ENCODE peak calls at places on chromosomes 4 and X, in five cellular contexts. One of them, this sample, is unnamed.

GRCh38 chrX:152637649-152638442 is at the start of gene GABRQ:
- DNase-seq in mesothelial cell of epicardium: peak
- DNase-seq in transverse colon: peak
- DNase-seq in coronary artery: no peak
- DNase-seq in fibroblast of pulmonary artery: peak
- DNase-seq in this sample: no peak

GRCh38 chr4:123116412-123116811 is 194.0 kb upstream of the NUDT6 start:
- DNase-seq in mesothelial cell of epicardium: no peak
- DNase-seq in transverse colon: no peak
- DNase-seq in coronary artery: no peak
- DNase-seq in fibroblast of pulmonary artery: peak
- DNase-seq in this sample: no peak

GRCh38 chrX:48521353-48522243 is at the start of gene EBP:
- DNase-seq in mesothelial cell of epicardium: peak
- DNase-seq in transverse colon: peak
- DNase-seq in coronary artery: peak
- DNase-seq in fibroblast of pulmonary artery: peak
- DNase-seq in this sample: peak

GRCh38 chr4:73836373-73837269 is at the start of gene CXCL6:
- DNase-seq in mesothelial cell of epicardium: no peak
- DNase-seq in transverse colon: peak
- DNase-seq in coronary artery: no peak
- DNase-seq in fibroblast of pulmonary artery: peak
- DNase-seq in this sample: no peak

GRCh38 chr4:126395661-126396060 is 1080.9 kb downstream of the FAT4 start:
- DNase-seq in mesothelial cell of epicardium: no peak
- DNase-seq in transverse colon: no peak
- DNase-seq in coronary artery: no peak
- DNase-seq in fibroblast of pulmonary artery: peak
- DNase-seq in this sample: no peak

GRCh38 chrX:128676651-128677050 is 624.4 kb upstream of the ACTRT1 start:
- DNase-seq in mesothelial cell of epicardium: no peak
- DNase-seq in transverse colon: no peak
- DNase-seq in coronary artery: no peak
- DNase-seq in fibroblast of pulmonary artery: no peak
- DNase-seq in this sample: no peak

GRCh38 chrX:97266406-97267121 is 382.9 kb downstream of the RPA4 start:
- DNase-seq in mesothelial cell of epicardium: no peak
- DNase-seq in transverse colon: no peak
- DNase-seq in coronary artery: no peak
- DNase-seq in fibroblast of pulmonary artery: no peak
- DNase-seq in this sample: no peak

GRCh38 chr4:6647169-6647568 is 6.7 kb downstream of the MRFAP1 start:
- DNase-seq in mesothelial cell of epicardium: no peak
- DNase-seq in transverse colon: no peak
- DNase-seq in coronary artery: no peak
- DNase-seq in fibroblast of pulmonary artery: no peak
- DNase-seq in this sample: no peak

GRCh38 chr4:40736910-40737309 is 12.8 kb upstream of the NSUN7 start:
- DNase-seq in mesothelial cell of epicardium: no peak
- DNase-seq in transverse colon: no peak
- DNase-seq in coronary artery: no peak
- DNase-seq in fibroblast of pulmonary artery: peak
- DNase-seq in this sample: no peak

GRCh38 chr4:56077676-56078075 is 128.9 kb downstream of the CEP135 start:
- DNase-seq in mesothelial cell of epicardium: no peak
- DNase-seq in transverse colon: no peak
- DNase-seq in coronary artery: no peak
- DNase-seq in fibroblast of pulmonary artery: peak
- DNase-seq in this sample: no peak

GRCh38 chr4:112778520-112778919 is 141.6 kb downstream of the LARP7 start:
- DNase-seq in mesothelial cell of epicardium: no peak
- DNase-seq in transverse colon: no peak
- DNase-seq in coronary artery: no peak
- DNase-seq in fibroblast of pulmonary artery: no peak
- DNase-seq in this sample: no peak

GRCh38 chrX:150984164-150984824 is 1.2 kb downstream of the HMGB3 start:
- DNase-seq in mesothelial cell of epicardium: no peak
- DNase-seq in transverse colon: no peak
- DNase-seq in coronary artery: no peak
- DNase-seq in fibroblast of pulmonary artery: no peak
- DNase-seq in this sample: no peak

GRCh38 chr4:186169942-186170802 is 21.2 kb upstream of the CYP4V2 start:
- DNase-seq in mesothelial cell of epicardium: no peak
- DNase-seq in transverse colon: no peak
- DNase-seq in coronary artery: no peak
- DNase-seq in fibroblast of pulmonary artery: no peak
- DNase-seq in this sample: no peak

GRCh38 chr4:103361926-103362325 is 163.8 kb upstream of the CENPE start:
- DNase-seq in mesothelial cell of epicardium: no peak
- DNase-seq in transverse colon: no peak
- DNase-seq in coronary artery: no peak
- DNase-seq in fibroblast of pulmonary artery: no peak
- DNase-seq in this sample: no peak

GRCh38 chr4:99852199-99852718 is 35.6 kb downstream of the DAPP1 start:
- DNase-seq in mesothelial cell of epicardium: no peak
- DNase-seq in transverse colon: no peak
- DNase-seq in coronary artery: no peak
- DNase-seq in fibroblast of pulmonary artery: no peak
- DNase-seq in this sample: no peak

GRCh38 chr4:180695851-180696250 is 1547.4 kb upstream of the TENM3 start:
- DNase-seq in mesothelial cell of epicardium: no peak
- DNase-seq in transverse colon: no peak
- DNase-seq in coronary artery: no peak
- DNase-seq in fibroblast of pulmonary artery: peak
- DNase-seq in this sample: no peak

GRCh38 chrX:78595901-78596502 is 63.1 kb downstream of the RTL3 start:
- DNase-seq in mesothelial cell of epicardium: no peak
- DNase-seq in transverse colon: no peak
- DNase-seq in coronary artery: no peak
- DNase-seq in fibroblast of pulmonary artery: peak
- DNase-seq in this sample: no peak

GRCh38 chr4:109424093-109424818 is 9.4 kb upstream of the SEC24B start:
- DNase-seq in mesothelial cell of epicardium: no peak
- DNase-seq in transverse colon: no peak
- DNase-seq in coronary artery: no peak
- DNase-seq in fibroblast of pulmonary artery: no peak
- DNase-seq in this sample: no peak

GRCh38 chrX:23380581-23380980 is 45.9 kb downstream of the PTCHD1 start:
- DNase-seq in mesothelial cell of epicardium: no peak
- DNase-seq in transverse colon: no peak
- DNase-seq in coronary artery: no peak
- DNase-seq in fibroblast of pulmonary artery: no peak
- DNase-seq in this sample: no peak

GRCh38 chr4:76640252-76640925 is 205.4 kb downstream of the SHROOM3 start:
- DNase-seq in mesothelial cell of epicardium: no peak
- DNase-seq in transverse colon: no peak
- DNase-seq in coronary artery: no peak
- DNase-seq in fibroblast of pulmonary artery: no peak
- DNase-seq in this sample: no peak

GRCh38 chr4:168621806-168622589 is 125.1 kb downstream of the PALLD start:
- DNase-seq in mesothelial cell of epicardium: no peak
- DNase-seq in transverse colon: no peak
- DNase-seq in coronary artery: no peak
- DNase-seq in fibroblast of pulmonary artery: peak
- DNase-seq in this sample: no peak

GRCh38 chr4:8882239-8882638 is 10.6 kb upstream of the HMX1 start:
- DNase-seq in mesothelial cell of epicardium: no peak
- DNase-seq in transverse colon: no peak
- DNase-seq in coronary artery: no peak
- DNase-seq in fibroblast of pulmonary artery: no peak
- DNase-seq in this sample: no peak

GRCh38 chr4:8891646-8892555 is 20.3 kb upstream of the HMX1 start:
- DNase-seq in mesothelial cell of epicardium: no peak
- DNase-seq in transverse colon: no peak
- DNase-seq in coronary artery: no peak
- DNase-seq in fibroblast of pulmonary artery: no peak
- DNase-seq in this sample: no peak

GRCh38 chr4:8888856-8889255 is 17.2 kb upstream of the HMX1 start:
- DNase-seq in mesothelial cell of epicardium: no peak
- DNase-seq in transverse colon: no peak
- DNase-seq in coronary artery: no peak
- DNase-seq in fibroblast of pulmonary artery: no peak
- DNase-seq in this sample: no peak

GRCh38 chr4:8891255-8891645 is 19.6 kb upstream of the HMX1 start:
- DNase-seq in mesothelial cell of epicardium: no peak
- DNase-seq in transverse colon: no peak
- DNase-seq in coronary artery: no peak
- DNase-seq in fibroblast of pulmonary artery: no peak
- DNase-seq in this sample: no peak

GRCh38 chr4:8886625-8887406 is 15.2 kb upstream of the HMX1 start:
- DNase-seq in mesothelial cell of epicardium: no peak
- DNase-seq in transverse colon: no peak
- DNase-seq in coronary artery: no peak
- DNase-seq in fibroblast of pulmonary artery: no peak
- DNase-seq in this sample: no peak
- TF ChIP-seq CTCF in mesothelial cell of epicardium: peak
- TF ChIP-seq CTCF in transverse colon: no peak
- TF ChIP-seq CTCF in coronary artery: no peak
- TF ChIP-seq CTCF in fibroblast of pulmonary artery: peak
- TF ChIP-seq CTCF in this sample: peak

DNA sequence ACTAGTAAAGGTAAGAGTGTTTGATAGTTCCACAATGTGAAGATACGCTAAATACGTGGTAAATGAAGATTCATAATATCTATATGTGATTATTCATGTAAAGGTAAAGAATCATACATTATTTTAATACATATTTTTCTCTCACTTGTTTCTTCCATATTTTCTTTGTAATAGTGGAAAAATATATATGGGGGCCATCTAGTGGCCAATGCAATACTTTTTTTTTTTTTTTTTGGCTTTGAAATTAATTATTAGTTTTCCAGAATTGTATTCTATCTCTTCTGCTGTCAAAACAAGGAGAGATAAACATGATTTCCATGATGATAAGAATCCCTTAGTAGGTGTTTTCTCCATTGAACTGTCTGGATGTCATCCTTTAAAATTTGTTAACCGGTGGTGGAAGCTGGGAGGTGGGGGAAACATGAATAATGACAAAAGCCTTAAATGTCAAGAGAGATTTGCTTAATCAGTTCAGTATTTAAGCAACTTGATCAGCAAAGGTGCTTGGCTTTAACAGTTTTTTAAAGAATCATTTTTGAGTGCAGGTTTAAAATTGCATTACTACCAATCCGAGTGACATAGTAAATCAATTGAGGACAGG is 508.7 kb upstream of the HTR2C start:
- DNase-seq in mesothelial cell of epicardium: no peak
- DNase-seq in transverse colon: no peak
- DNase-seq in coronary artery: no peak
- DNase-seq in fibroblast of pulmonary artery: peak
- DNase-seq in this sample: no peak
- TF ChIP-seq CTCF in mesothelial cell of epicardium: peak
- TF ChIP-seq CTCF in transverse colon: no peak
- TF ChIP-seq CTCF in coronary artery: no peak
- TF ChIP-seq CTCF in fibroblast of pulmonary artery: peak
- TF ChIP-seq CTCF in this sample: peak

DNA sequence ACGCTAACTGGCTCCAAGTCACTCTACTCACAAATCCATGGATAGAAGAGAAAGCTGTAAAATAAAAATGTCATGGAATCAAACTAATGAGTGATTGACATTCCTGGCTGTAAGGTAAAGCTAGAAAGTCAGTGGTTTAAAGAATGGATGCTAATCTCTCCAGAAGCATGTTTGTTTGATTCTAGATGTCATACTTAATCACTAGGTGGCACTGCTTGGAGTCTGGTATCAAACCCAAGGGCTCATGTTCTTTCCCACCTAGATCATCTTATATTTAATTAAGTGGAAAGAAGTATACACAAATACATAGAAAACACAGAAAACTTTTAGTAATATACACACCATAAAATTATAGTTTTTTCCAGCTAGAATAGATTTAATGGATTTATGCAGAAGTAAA is 2666.6 kb downstream of the PCDH7 start:
- DNase-seq in mesothelial cell of epicardium: no peak
- DNase-seq in transverse colon: no peak
- DNase-seq in coronary artery: no peak
- DNase-seq in fibroblast of pulmonary artery: peak
- DNase-seq in this sample: no peak
- TF ChIP-seq CTCF in mesothelial cell of epicardium: no peak
- TF ChIP-seq CTCF in transverse colon: no peak
- TF ChIP-seq CTCF in coronary artery: no peak
- TF ChIP-seq CTCF in fibroblast of pulmonary artery: peak
- TF ChIP-seq CTCF in this sample: no peak

DNA sequence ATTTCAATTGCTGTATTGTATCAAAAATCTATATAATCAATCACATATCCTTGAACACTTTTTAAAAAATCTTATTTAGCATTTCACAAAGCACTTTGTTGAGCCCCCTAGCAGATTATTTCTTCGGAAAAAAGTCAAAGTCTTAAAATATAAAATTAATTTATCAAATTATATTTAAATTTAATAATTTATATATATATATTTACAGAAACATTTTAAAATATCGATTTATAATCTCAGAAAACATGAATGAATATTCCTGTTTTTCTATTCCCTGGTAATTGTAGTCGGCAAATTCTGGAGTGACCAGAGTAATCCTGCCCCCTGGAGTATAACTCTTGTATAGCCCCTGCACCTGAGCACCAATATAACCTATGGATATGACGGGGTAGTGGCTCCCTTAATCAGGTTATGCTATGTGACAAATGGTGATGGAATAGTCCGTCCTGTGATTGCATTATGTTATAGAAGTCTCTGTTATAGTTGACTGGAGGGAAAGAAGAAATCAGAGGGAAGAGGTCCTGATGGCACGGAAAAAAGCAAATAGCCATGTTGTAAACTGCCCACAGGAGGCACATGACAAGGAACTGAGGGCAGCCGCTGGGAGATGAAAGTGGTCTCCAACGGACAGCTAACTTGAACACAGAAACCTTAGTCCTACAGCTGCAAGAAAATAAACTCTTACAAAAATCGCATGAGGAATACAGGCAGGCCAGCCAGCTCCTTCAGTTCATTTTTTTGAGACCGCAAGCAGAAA is 1092.3 kb downstream of the ARAP2 start:
- DNase-seq in mesothelial cell of epicardium: no peak
- DNase-seq in transverse colon: no peak
- DNase-seq in coronary artery: no peak
- DNase-seq in fibroblast of pulmonary artery: no peak
- DNase-seq in this sample: no peak
- TF ChIP-seq CTCF in mesothelial cell of epicardium: peak
- TF ChIP-seq CTCF in transverse colon: no peak
- TF ChIP-seq CTCF in coronary artery: no peak
- TF ChIP-seq CTCF in fibroblast of pulmonary artery: peak
- TF ChIP-seq CTCF in this sample: peak

DNA sequence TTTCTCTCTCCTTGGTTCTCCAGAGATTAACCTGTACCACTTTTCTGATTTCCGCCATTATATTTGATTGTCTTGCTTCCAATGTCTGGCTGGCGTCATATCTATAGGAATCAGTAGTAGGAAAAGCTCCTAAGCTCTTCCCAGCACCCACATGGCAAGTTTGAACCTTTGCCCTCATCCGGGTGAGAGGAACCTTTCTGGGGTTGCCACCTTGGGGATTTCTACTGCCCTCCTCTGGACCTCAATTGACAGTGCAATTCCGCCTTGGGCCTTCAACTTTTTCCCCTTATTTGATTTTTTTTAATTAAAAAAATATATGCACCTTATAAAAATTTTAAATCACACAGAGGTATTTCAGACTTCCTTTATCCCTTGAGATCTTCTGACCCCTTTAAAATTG is 2.0 kb upstream of the CXorf66 start:
- DNase-seq in mesothelial cell of epicardium: no peak
- DNase-seq in transverse colon: peak
- DNase-seq in coronary artery: no peak
- DNase-seq in fibroblast of pulmonary artery: peak
- DNase-seq in this sample: no peak
- TF ChIP-seq CTCF in mesothelial cell of epicardium: no peak
- TF ChIP-seq CTCF in transverse colon: no peak
- TF ChIP-seq CTCF in coronary artery: no peak
- TF ChIP-seq CTCF in fibroblast of pulmonary artery: peak
- TF ChIP-seq CTCF in this sample: peak

This sample was measured in type B pancreatic cell.